ENCODE peak calls at places on chromosomes 6 and 20, in ten cellular contexts. R is PC-9; S is HCT116; D is aorta; A is IMR-90; K is esophagus squamous epithelium; U is BJ; P is thyroid gland; L is right lobe of liver; X is CD8-positive, alpha-beta T cell. B is an unnamed sample.

GRCh38 chr20:57275813-57276212 is 9.4 kb upstream of the BMP7 start:
- DNase-seq in K (no peak), R (no peak), U (no peak), S (no peak), D (no peak), X (no peak), A (no peak), P (no peak), L (no peak), B (no peak)

GRCh38 chr20:22106308-22106938 is 401.0 kb downstream of the PAX1 start:
- DNase-seq in A (no peak), P (no peak), D (no peak), U (no peak), L (no peak), X (no peak), S (no peak), K (no peak), R (no peak), B (no peak)

GRCh38 chr6:118468682-118469465 is 79.2 kb upstream of the PLN start:
- DNase-seq in K (no peak), L (no peak), D (no peak), S (no peak), X (no peak), R (peak; percentile 50), P (no peak), U (no peak), A (peak; percentile 56), B (no peak)

GRCh38 chr6:137496392-137496767 is 2.2 kb upstream of the OLIG3 start:
- DNase-seq in S (no peak), R (no peak), X (no peak), A (no peak), D (no peak), P (no peak), K (no peak), L (no peak), U (no peak), B (no peak)

GRCh38 chr6:34969662-34970265 is 80.7 kb downstream of the ANKS1A start:
- DNase-seq in A (peak; percentile 70), U (no peak), D (no peak), K (no peak), S (no peak), P (no peak), R (no peak), X (no peak), L (no peak), B (no peak)

GRCh38 chr6:7974932-7975763 is 64.6 kb upstream of the TXNDC5 start:
- DNase-seq in D (peak; percentile 79), U (peak; percentile 72), A (peak; percentile 92), P (peak; percentile 54), K (no peak), S (peak; percentile 95), L (peak; percentile 86), R (peak; percentile 94), X (no peak), B (peak; percentile 59)

GRCh38 chr6:64217721-64218603 is 582.4 kb downstream of the PHF3 start:
- DNase-seq in A (peak; percentile 81), R (no peak), K (no peak), L (no peak), P (no peak), U (no peak), S (no peak), X (no peak), D (no peak), B (no peak)

GRCh38 chr6:42996513-42996912 is 12.1 kb downstream of the PPP2R5D start:
- DNase-seq in L (no peak), K (no peak), D (no peak), P (no peak), R (no peak), X (no peak), A (no peak), U (no peak), S (no peak), B (no peak)

GRCh38 chr6:97059473-97059872 is 134.9 kb downstream of the KLHL32 start:
- DNase-seq in K (no peak), D (no peak), A (peak; percentile 37), S (peak; percentile 10), R (peak; percentile 54), L (no peak), U (no peak), P (no peak), X (no peak), B (no peak)

GRCh38 chr20:50339196-50339901 is 148.7 kb downstream of the CEBPB start:
- DNase-seq in U (peak; percentile 26), P (no peak), L (no peak), D (no peak), K (no peak), R (no peak), S (no peak), X (no peak), A (peak; percentile 69), B (no peak)

GRCh38 chr6:148927581-148927980 is 180.8 kb downstream of the UST start:
- DNase-seq in R (no peak), K (no peak), S (no peak), U (no peak), L (no peak), P (no peak), X (no peak), A (no peak), D (no peak), B (no peak)

GRCh38 chr6:147381734-147382133 is 126.8 kb upstream of the SAMD5 start:
- DNase-seq in S (no peak), A (peak; percentile 81), X (no peak), R (no peak), U (peak; percentile 29), L (no peak), D (no peak), P (no peak), K (no peak), B (no peak)

GRCh38 chr20:25466846-25467245 is 59.4 kb downstream of the GINS1 start:
- DNase-seq in U (no peak), A (no peak), S (no peak), R (no peak), X (no peak), K (no peak), L (no peak), D (peak; percentile 61), P (no peak), B (no peak)

GRCh38 chr6:42075159-42075838 is 25.0 kb downstream of the TAF8 start:
- DNase-seq in L (peak; percentile 74), A (peak; percentile 69), P (peak; percentile 97), R (peak; percentile 72), U (peak; percentile 21), K (no peak), D (peak; percentile 89), S (no peak), X (peak; percentile 6), B (peak; percentile 84)

GRCh38 chr6:158233214-158233795 is 65.2 kb downstream of the GTF2H5 start:
- DNase-seq in P (no peak), L (no peak), D (no peak), K (no peak), A (no peak), R (no peak), X (no peak), S (no peak), U (no peak), B (no peak)

GRCh38 chr6:121698617-121699016 is 263.2 kb downstream of the GJA1 start:
- DNase-seq in K (no peak), P (no peak), L (no peak), X (no peak), R (no peak), S (no peak), U (no peak), D (no peak), A (no peak), B (no peak)

GRCh38 chr6:30881987-30882763 is 2.1 kb upstream of the DDR1 start:
- DNase-seq in K (no peak), X (no peak), P (peak; percentile 39), S (no peak), D (no peak), R (no peak), U (no peak), A (peak; percentile 77), L (peak; percentile 42), B (no peak)

GRCh38 chr6:75208564-75209431 is 2.9 kb upstream of the COL12A1 start:
- DNase-seq in U (no peak), R (peak; percentile 63), P (peak; percentile 85), A (peak; percentile 77), D (peak; percentile 96), K (peak; percentile 4), X (peak; percentile 68), L (peak; percentile 84), S (peak; percentile 66), B (peak; percentile 84)

GRCh38 chr20:4855097-4855496 is 133.4 kb downstream of the PRND start:
- DNase-seq in X (no peak), K (no peak), L (no peak), R (no peak), A (no peak), P (no peak), D (no peak), U (no peak), S (no peak), B (no peak)
- H3K36me3 ChIP-seq in X (peaks cover 17% of the 10 kb centered on the region), K (no peaks in the 10 kb centered on the region), L (no peaks in the 10 kb centered on the region), R (peaks cover 4% of the 10 kb centered on the region), A (peaks cover 39% of the 10 kb centered on the region), P (peaks cover 18% of the 10 kb centered on the region), D (peaks cover 6% of the 10 kb centered on the region), U (peaks cover 3% of the 10 kb centered on the region), S (peaks cover 17% of the 10 kb centered on the region), B (peaks cover 48% of the 10 kb centered on the region)

GRCh38 chr6:142820336-142821016 is 124.5 kb downstream of the HIVEP2 start:
- DNase-seq in P (no peak), A (no peak), X (no peak), U (no peak), L (no peak), S (no peak), R (no peak), D (no peak), K (no peak), B (no peak)
- H3K4me3 ChIP-seq in P (no peak overlapping the region), A (no peak overlapping the region), X (peak overlapping the region; percentile 31), U (no peak overlapping the region), L (peak overlapping the region; percentile 43), S (no peak overlapping the region), R (no peak overlapping the region), D (peak overlapping the region; percentile 29), K (peak overlapping the region; percentile 31), B (peak overlapping the region; percentile 52)

DNA sequence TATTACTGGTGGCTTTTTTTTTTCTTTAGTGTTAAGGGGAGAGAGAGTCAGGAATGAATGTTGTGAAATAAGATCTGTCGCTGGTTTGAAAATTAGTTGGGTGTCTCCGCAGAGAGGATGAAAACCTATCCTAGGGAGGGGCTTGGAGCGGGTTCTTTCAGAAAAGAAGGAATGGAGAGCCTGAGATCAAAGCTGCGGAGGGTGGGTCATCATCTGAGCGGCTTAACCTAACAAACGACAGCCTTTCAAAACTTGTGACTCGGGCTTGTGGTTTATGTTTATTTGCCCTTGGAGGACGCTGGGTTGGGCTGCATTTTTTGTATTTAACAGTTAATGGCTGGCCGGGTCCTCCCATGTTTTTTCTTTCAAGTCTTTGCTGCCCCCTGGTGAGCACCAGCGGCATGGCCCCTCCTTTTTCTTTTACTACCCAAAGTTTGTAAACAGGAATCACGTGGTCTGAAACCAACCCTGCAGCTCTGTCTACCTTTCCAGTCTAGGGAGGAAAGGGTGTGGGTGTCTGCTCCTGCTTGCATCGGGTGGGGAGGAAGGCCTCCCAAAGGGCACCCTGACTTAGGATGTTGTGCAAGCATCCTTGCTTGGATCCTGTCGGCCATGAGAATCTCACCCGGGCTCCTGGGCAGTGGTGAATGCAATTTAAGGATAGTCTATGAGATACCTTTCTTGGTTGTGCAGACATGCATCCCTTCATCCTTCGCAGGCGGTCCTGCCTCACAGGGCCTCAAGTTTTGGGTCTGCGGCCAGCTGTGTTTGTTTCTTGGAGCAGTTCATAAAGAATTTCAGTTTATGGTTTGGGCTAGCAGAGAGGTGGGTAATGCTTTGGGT is 2.2 kb downstream of the PIM1 start:
- DNase-seq in P (peak; percentile 94), R (peak; percentile 97), X (peak; percentile 85), S (peak; percentile 86), U (peak; percentile 87), K (peak; percentile 71), D (peak; percentile 90), L (peak; percentile 87), A (peak; percentile 94), B (peak; percentile 87)
- H3K36me3 ChIP-seq in P (peaks cover 26% of the 10 kb centered on the region), R (peaks cover 43% of the 10 kb centered on the region), X (peaks cover 42% of the 10 kb centered on the region), S (peaks cover 24% of the 10 kb centered on the region), U (peaks cover 24% of the 10 kb centered on the region), K (peaks cover 25% of the 10 kb centered on the region), D (peaks cover 5% of the 10 kb centered on the region), L (peaks cover 11% of the 10 kb centered on the region), A (peaks cover 37% of the 10 kb centered on the region), B (peaks cover 40% of the 10 kb centered on the region)

GRCh38 chr20:32474009-32474716 is 111.0 kb downstream of the NOL4L start:
- DNase-seq in R (no peak), D (no peak), S (no peak), P (peak; percentile 57), U (no peak), K (no peak), L (peak; percentile 64), A (no peak), X (no peak), B (no peak)
- H3K4me3 ChIP-seq in R (peak overlapping the region; percentile 26), D (no peak overlapping the region), S (no peak overlapping the region), P (no peak overlapping the region), U (peak overlapping the region; percentile 33), K (peak overlapping the region; percentile 32), L (no peak overlapping the region), A (peak overlapping the region; percentile 29), X (no peak overlapping the region), B (peak overlapping the region; percentile 46)